ENCODE peak calls at places on chromosome 21, in four cellular contexts. O is H1, U is GM12878, C is HepG2. R is an unnamed sample.
A peak's percentile ranks its signal among the peaks of the same experiment; 100 is the strongest.

GRCh38 chr21:18041012-18041411 is 203.6 kb upstream of the CHODL start:
- DNase-seq in O (no peak), U (no peak), C (peak; percentile 45), R (peak; percentile 55)

GRCh38 chr21:20617130-20617529 is 381.1 kb upstream of the NCAM2 start:
- DNase-seq in O (peak; percentile 34), U (no peak), C (no peak), R (no peak)

GRCh38 chr21:37496972-37497371 is 130.4 kb downstream of the DYRK1A start:
- DNase-seq in O (no peak), U (no peak), C (no peak), R (no peak)

GRCh38 chr21:17949395-17949794 is 130.2 kb upstream of the C21orf91 start:
- DNase-seq in O (no peak), U (no peak), C (no peak), R (no peak)

GRCh38 chr21:46392921-46393320 is 65.8 kb upstream of the DIP2A start:
- DNase-seq in O (no peak), U (no peak), C (no peak), R (no peak)

GRCh38 chr21:14995695-14996490 is 68.9 kb downstream of the NRIP1 start:
- DNase-seq in O (no peak), U (no peak), C (no peak), R (no peak)

GRCh38 chr21:41706678-41707077 is 60.2 kb downstream of the RIPK4 start:
- DNase-seq in O (no peak), U (no peak), C (peak; percentile 86), R (no peak)

GRCh38 chr21:14545906-14546480 is at the start of gene SAMSN1:
- DNase-seq in O (no peak), U (peak; percentile 78), C (no peak), R (no peak)

GRCh38 chr21:36888466-36888865 is 78.0 kb downstream of the HLCS start:
- DNase-seq in O (no peak), U (no peak), C (no peak), R (no peak)

GRCh38 chr21:41228492-41228891 is 60.5 kb downstream of the BACE2 start:
- DNase-seq in O (no peak), U (no peak), C (no peak), R (no peak)

GRCh38 chr21:15520811-15521643 is 208.8 kb upstream of the USP25 start:
- DNase-seq in O (no peak), U (no peak), C (peak; percentile 16), R (peak; percentile 13)

GRCh38 chr21:46322351-46323226 is 1.1 kb downstream of the C21orf58 start:
- DNase-seq in O (no peak), U (no peak), C (no peak), R (no peak)

GRCh38 chr21:26115346-26115745 is 55.2 kb downstream of the APP start:
- DNase-seq in O (no peak), U (no peak), C (no peak), R (no peak)

GRCh38 chr21:35102488-35103407 is 53.6 kb upstream of the RUNX1 start:
- DNase-seq in O (no peak), U (no peak), C (peak; percentile 48), R (no peak)

GRCh38 chr21:10640446-10640845 is 119.1 kb downstream of the TPTE start:
- DNase-seq in O (no peak), U (no peak), C (no peak), R (no peak)

GRCh38 chr21:15928686-15929085 is 198.9 kb downstream of the USP25 start:
- DNase-seq in O (no peak), U (no peak), C (no peak), R (no peak)

GRCh38 chr21:22106720-22107410 is 1108.7 kb downstream of the NCAM2 start:
- DNase-seq in O (no peak), U (no peak), C (no peak), R (no peak)

DNA sequence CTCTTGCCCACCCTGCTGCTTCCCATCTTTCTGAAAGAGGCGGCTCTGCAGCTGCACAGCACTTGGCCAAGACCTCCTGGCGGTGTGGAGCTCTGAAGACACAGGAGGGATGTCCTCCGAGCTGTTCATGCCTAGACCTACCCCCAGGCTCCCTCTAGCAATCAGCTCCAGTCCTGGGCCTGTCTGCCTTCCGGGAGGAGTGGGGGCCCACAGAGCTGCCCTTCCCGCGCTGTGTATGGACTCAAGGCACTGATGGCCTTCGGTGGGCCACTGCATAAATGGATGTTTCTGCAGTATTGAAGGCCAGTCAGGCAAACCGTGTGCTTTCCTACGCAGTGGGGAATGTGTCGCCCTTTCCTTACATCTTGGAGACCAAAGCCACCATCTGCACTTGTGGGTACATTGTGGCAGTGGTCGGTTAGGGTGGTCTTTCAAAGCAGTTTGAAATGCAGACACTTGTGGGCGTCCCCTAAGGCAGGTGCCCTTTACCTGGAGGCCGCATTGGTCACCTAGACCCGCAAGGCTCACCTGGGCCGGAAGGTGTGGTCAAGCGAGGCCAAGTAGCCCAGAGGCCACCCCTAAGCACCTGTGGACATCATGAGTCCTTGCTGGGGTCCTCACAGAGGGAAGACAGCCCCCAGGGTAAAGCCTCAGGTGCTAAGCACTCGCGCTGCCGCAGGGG is 912 bp upstream of the PKNOX1 start:
- DNase-seq in O (no peak), U (no peak), C (no peak), R (no peak)
- TF ChIP-seq SUZ12 in O (no peak), U (no peak), C (no peak), R (no peak)

DNA sequence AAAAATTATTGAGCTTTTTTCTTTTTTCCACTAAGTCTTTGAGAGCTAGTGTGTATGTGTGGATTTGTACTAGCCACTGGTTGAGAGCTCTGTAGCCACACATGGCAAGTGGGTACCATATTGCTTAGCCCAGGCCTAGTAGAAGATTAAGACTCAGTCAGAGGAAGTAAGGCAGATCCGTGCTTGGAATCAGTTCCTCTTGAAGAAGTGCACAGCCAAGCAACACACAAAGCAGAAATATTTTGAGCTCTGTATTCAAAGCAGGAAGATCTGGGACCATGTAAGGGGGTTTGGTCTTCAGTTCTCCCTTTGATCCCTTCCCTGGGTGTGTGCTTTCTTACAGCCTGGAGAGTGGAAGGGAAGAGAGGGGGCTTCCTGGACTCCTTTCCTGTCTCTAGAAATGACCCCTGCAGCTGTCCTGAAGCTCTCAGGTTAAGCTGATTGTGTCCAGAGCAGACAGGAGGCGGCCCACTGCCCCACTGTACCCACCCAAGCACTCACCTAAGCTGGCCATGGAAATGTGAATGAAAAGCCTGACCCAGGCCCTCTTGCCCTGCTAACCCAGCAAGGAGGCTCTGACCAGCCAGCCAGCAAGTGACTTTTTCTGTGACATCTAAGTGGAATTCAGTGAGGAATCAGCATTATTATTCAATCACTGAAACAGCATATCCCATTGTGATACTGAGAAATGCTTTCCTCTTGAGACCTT is 3.6 kb downstream of the ETS2 start:
- DNase-seq in O (no peak), U (no peak), C (no peak), R (no peak)
- H3K4me3 ChIP-seq in O (no peak overlapping the region), U (no peak overlapping the region), C (peak overlapping the region; percentile 98), R (no peak overlapping the region)

DNA sequence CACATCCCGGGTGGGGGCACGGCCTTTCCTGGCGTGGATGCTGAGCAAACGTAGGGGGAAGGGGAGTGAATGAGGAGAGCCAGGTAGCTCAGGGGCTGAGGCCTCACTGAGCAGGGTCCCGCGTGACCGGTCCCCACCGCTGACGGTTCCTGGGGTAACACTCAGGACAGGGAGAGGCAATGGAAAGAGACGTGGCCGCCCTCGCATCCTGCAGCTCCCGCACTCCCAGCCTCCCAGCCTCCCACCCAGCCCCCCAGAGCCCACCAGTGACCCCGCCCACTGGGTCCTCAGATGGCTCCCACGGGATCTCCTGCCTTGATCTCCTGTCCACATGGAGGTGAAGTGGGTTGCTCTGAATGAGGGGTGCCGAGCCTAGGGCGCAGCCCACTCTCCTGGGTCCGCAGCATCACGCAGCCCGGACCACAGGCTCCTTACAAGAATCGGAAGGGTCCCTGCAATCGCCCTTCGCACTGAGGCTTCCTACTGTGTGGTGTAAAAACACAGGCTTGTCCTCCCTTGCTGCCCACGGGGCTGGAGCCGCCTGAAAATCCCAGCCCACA is 2.4 kb downstream of the TSPEAR start:
- DNase-seq in O (no peak), U (no peak), C (no peak), R (no peak)
- H3K27me3 ChIP-seq in O (peaks cover 61% of the 10 kb centered on the region), U (peaks cover 12% of the 10 kb centered on the region), C (peaks cover 68% of the 10 kb centered on the region), R (peaks cover 84% of the 10 kb centered on the region)

GRCh38 chr21:44874240-44874496 is 678 bp upstream of the PTTG1IP start:
- DNase-seq in O (no peak), U (no peak), C (no peak), R (no peak)

GRCh38 chr21:44872266-44872567 is 1.3 kb downstream of the PTTG1IP start:
- DNase-seq in O (no peak), U (no peak), C (peak; percentile 56), R (no peak)

GRCh38 chr21:44873356-44874239 is at the start of gene PTTG1IP:
- DNase-seq in O (peak; percentile 91), U (peak; percentile 94), C (peak; percentile 93), R (peak; percentile 96)

GRCh38 chr21:44871576-44872265 is 1.8 kb downstream of the PTTG1IP start:
- DNase-seq in O (no peak), U (no peak), C (peak; percentile 71), R (no peak)

GRCh38 chr21:44872568-44873355 is 728 bp downstream of the PTTG1IP start:
- DNase-seq in O (no peak), U (no peak), C (no peak), R (no peak)
- TF ChIP-seq SUZ12 in O (no peak), U (no peak), C (no peak), R (no peak)

GRCh38 chr21:29148535-29148934 is 18.1 kb downstream of the MAP3K7CL start:
- DNase-seq in O (no peak), U (no peak), C (no peak), R (no peak)
- H3K4me3 ChIP-seq in O (no peak overlapping the region), U (no peak overlapping the region), C (no peak overlapping the region), R (no peak overlapping the region)

GRCh38 chr21:44495641-44496040 is 40.3 kb downstream of the LRRC3 start:
- DNase-seq in O (no peak), U (no peak), C (no peak), R (no peak)
- H3K27me3 ChIP-seq in O (no peaks in the 10 kb centered on the region), U (no peaks in the 10 kb centered on the region), C (no peaks in the 10 kb centered on the region), R (no peaks in the 10 kb centered on the region)

GRCh38 chr21:32920474-32920873 is 105.3 kb upstream of the OLIG2 start:
- DNase-seq in O (no peak), U (no peak), C (no peak), R (no peak)

GRCh38 chr21:32918467-32919140 is 107.1 kb upstream of the OLIG2 start:
- DNase-seq in O (no peak), U (no peak), C (no peak), R (no peak)

GRCh38 chr21:32925098-32925497 is 100.6 kb upstream of the OLIG2 start:
- DNase-seq in O (no peak), U (no peak), C (no peak), R (no peak)

GRCh38 chr21:32917392-32918135 is 108.2 kb upstream of the OLIG2 start:
- DNase-seq in O (no peak), U (no peak), C (no peak), R (no peak)

GRCh38 chr21:32921632-32922230 is 104.0 kb upstream of the OLIG2 start:
- DNase-seq in O (peak; percentile 23), U (no peak), C (no peak), R (peak; percentile 65)
- TF ChIP-seq SUZ12 in O (no peak), U (no peak), C (no peak), R (no peak)

R was measured in NT2/D1.